ENCODE peak calls at places on chromosomes 16 and 17, in four cellular contexts. V is CD4-positive, alpha-beta T cell; S is mucosa of descending colon; E is BJ. T is an unnamed sample.

GRCh38 chr16:67399749-67400704 is 6.7 kb upstream of the TPPP3 start:
- DNase-seq in V (no peak), E (no peak), S (no peak), T (no peak)

GRCh38 chr16:12655530-12655929 is 148.2 kb downstream of the CPPED1 start:
- DNase-seq in S (no peak), V (no peak), E (no peak), T (no peak)

GRCh38 chr16:71364306-71364705 is 5.8 kb downstream of the CALB2 start:
- DNase-seq in V (no peak), S (no peak), E (no peak), T (no peak)

GRCh38 chr16:62194828-62195227 is 158.6 kb upstream of the CDH8 start:
- DNase-seq in S (no peak), E (no peak), V (no peak), T (no peak)

GRCh38 chr16:50121721-50122445 is 31.2 kb upstream of the TENT4B start:
- DNase-seq in V (peak; percentile 40), E (no peak), S (no peak), T (no peak)

GRCh38 chr17:263773-264172 is 82.3 kb upstream of the DOC2B start:
- DNase-seq in E (no peak), V (no peak), S (peak; percentile 37), T (no peak)

GRCh38 chr17:48153711-48154642 is 46.4 kb downstream of the SNX11 start:
- DNase-seq in S (peak; percentile 68), V (no peak), E (no peak), T (peak; percentile 9)

GRCh38 chr17:35898283-35899070 is 18.3 kb upstream of the CCL5 start:
- DNase-seq in S (no peak), V (no peak), E (no peak), T (no peak)

GRCh38 chr17:50329716-50330115 is 16.2 kb upstream of the XYLT2 start:
- DNase-seq in E (no peak), S (no peak), V (no peak), T (no peak)

GRCh38 chr16:75559564-75560372 is 3.7 kb upstream of the TMEM231 start:
- DNase-seq in V (no peak), S (no peak), E (no peak), T (no peak)

GRCh38 chr16:69942627-69943170 is 8.4 kb upstream of the CLEC18A start:
- DNase-seq in E (no peak), S (no peak), V (no peak), T (no peak)

GRCh38 chr16:85947511-85948509 is 48.8 kb downstream of the IRF8 start:
- DNase-seq in S (peak; percentile 56), V (no peak), E (no peak), T (no peak)

GRCh38 chr16:66357523-66357928 is 9.0 kb upstream of the CDH5 start:
- DNase-seq in V (no peak), E (peak; percentile 55), S (no peak), T (peak; percentile 18)

GRCh38 chr17:12554251-12554650 is 111.4 kb upstream of the MYOCD start:
- DNase-seq in E (peak; percentile 10), S (no peak), V (no peak), T (no peak)
- TF ChIP-seq CTCF in E (peak; percentile 9), S (no peak), V (no peak), T (no peak)

GRCh38 chr17:31286587-31286986 is 10.5 kb downstream of the OMG start:
- DNase-seq in S (no peak), E (no peak), V (no peak), T (no peak)
- TF ChIP-seq CTCF in S (no peak), E (no peak), V (no peak), T (no peak)

DNA sequence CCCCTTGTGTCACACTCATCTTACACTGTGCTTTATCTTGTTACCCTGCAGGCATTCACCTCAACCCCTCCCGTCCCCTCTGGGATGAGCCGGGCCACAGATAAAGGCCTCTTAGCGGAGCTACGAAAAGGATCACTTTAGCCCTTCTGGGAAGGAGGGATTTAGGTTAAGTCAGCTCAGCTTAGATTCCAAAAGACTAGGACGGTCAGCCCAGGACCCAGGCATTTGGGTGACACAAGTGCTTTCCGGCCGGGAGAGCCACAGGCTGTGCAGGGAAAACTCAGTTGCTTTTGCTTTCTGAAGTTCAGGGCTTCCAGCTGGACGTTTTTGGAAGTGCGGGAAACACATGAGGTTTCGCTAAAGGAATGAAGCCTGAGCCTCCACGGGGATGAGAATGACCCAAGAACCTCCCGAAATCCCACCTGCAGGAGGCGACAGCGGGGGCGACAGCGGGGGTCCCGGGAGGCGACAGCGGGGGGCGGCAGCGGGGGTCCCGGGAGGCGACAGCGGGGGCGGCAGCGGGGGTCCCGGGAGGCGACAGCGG is 11.6 kb upstream of the METRNL start:
- DNase-seq in S (peak; percentile 54), E (no peak), V (no peak), T (no peak)
- TF ChIP-seq CTCF in S (no peak), E (no peak), V (no peak), T (no peak)

GRCh38 chr17:44501866-44502265 is 1.3 kb downstream of the GPATCH8 start:
- DNase-seq in S (no peak), V (no peak), E (no peak), T (no peak)
- TF ChIP-seq CTCF in S (no peak), V (no peak), E (no peak), T (no peak)

GRCh38 chr16:23147666-23148065 is 1.6 kb downstream of the USP31 start:
- DNase-seq in E (no peak), S (no peak), V (no peak), T (no peak)
- TF ChIP-seq CTCF in E (no peak), S (no peak), V (no peak), T (no peak)

DNA sequence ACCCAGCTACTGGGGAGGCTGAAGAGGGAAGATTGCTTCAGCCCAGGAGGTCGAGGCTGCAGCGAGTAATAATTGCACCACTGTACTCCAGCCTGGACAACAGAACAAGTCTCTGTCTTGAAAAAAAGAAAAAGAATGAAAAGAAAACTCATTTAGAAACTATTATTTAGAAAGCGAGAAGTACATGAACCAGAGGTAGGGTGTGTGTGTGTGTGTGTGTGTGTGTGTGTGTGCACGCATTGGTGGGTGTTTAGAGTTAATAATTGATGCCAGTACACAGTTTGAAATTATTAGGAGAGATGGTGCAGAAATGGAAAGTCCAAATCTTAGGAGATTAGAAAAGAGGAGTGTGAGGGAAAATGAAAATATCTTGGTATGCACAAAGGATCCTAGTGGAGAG is 106.6 kb downstream of the MRTFB start:
- DNase-seq in S (no peak), V (no peak), E (no peak), T (no peak)
- TF ChIP-seq CTCF in S (no peak), V (no peak), E (no peak), T (no peak)

GRCh38 chr16:74264806-74265205 is 31.8 kb upstream of the PSMD7 start:
- DNase-seq in E (no peak), V (no peak), S (no peak), T (no peak)

GRCh38 chr16:74271879-74272278 is 24.7 kb upstream of the PSMD7 start:
- DNase-seq in S (no peak), E (no peak), V (no peak), T (no peak)

GRCh38 chr16:74268372-74268782 is 28.2 kb upstream of the PSMD7 start:
- DNase-seq in E (no peak), S (no peak), V (no peak), T (no peak)
- TF ChIP-seq CTCF in E (no peak), S (no peak), V (no peak), T (no peak)

GRCh38 chr17:41325126-41325525 is 9.6 kb upstream of the KRTAP17-1 start:
- DNase-seq in V (no peak), E (no peak), S (no peak), T (no peak)

GRCh38 chr17:41322903-41323895 is 7.7 kb upstream of the KRTAP17-1 start:
- DNase-seq in S (no peak), V (no peak), E (no peak), T (no peak)

GRCh38 chr17:41326173-41327145 is 10.9 kb upstream of the KRTAP17-1 start:
- DNase-seq in E (no peak), S (peak; percentile 44), V (peak; percentile 33), T (no peak)

GRCh38 chr17:41325611-41326010 is 10.1 kb upstream of the KRTAP17-1 start:
- DNase-seq in S (peak; percentile 38), V (no peak), E (no peak), T (no peak)

GRCh38 chr17:41324180-41325075 is 8.9 kb upstream of the KRTAP17-1 start:
- DNase-seq in S (peak; percentile 36), V (no peak), E (no peak), T (no peak)
- TF ChIP-seq CTCF in S (no peak), V (peak; percentile 34), E (peak; percentile 32), T (peak; percentile 58)

GRCh38 chr17:75004371-75004770 is 8.1 kb upstream of the MRPL58 start:
- DNase-seq in V (no peak), S (no peak), E (no peak), T (no peak)

GRCh38 chr17:75003070-75003956 is 9.2 kb upstream of the MRPL58 start:
- DNase-seq in V (no peak), S (no peak), E (no peak), T (no peak)

GRCh38 chr17:75005291-75005690 is 7.2 kb upstream of the MRPL58 start:
- DNase-seq in E (no peak), S (no peak), V (no peak), T (no peak)

GRCh38 chr17:75001915-75002843 is 10.3 kb upstream of the MRPL58 start:
- DNase-seq in S (no peak), V (no peak), E (no peak), T (no peak)

DNA sequence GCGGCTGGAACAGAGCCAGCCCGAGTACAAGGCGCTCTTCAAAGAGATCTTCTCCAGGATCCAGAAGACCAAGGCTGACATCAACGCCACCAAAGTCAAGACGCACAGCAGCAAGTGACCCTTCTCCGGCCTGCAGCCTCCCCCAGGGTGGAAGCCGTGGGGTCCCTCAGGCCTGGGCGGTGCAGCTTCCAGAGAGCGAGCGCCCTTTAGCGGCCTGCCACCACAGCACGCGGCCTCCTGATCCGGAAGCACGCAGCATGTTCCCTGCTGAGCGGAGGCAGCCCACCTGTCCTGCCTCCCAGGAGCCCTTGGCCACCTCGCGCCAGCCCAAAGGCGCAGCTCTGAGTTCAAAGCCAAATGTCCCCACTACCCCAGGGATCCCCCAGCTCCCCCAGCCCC is 8.5 kb upstream of the MRPL58 start:
- DNase-seq in V (no peak), S (no peak), E (no peak), T (no peak)
- TF ChIP-seq CTCF in V (no peak), S (no peak), E (no peak), T (no peak)

T was measured in epithelial cell of proximal tubule.